ENCODE peak calls at places on chromosomes 6 and 20, in eight cellular contexts. G, M, F, T, A, B, W and R are unnamed samples.

GRCh38 chr6:134956032-134956431 is 6.1 kb upstream of the ALDH8A1 start:
- DNase-seq in G (no peak), M (no peak), F (no peak), T (no peak), A (peak), B (no peak), W (no peak), R (no peak)

GRCh38 chr6:20377623-20378265 is 23.9 kb upstream of the E2F3 start:
- DNase-seq in G (peak), M (peak), F (no peak), T (no peak), A (peak), B (no peak), W (no peak), R (no peak)

GRCh38 chr6:74357329-74357728 is 661.3 kb downstream of the CD109 start:
- DNase-seq in G (peak), M (no peak), F (no peak), T (no peak), A (no peak), B (no peak), W (no peak), R (no peak)

GRCh38 chr6:50030350-50030749 is 8.6 kb upstream of the DEFB110 start:
- DNase-seq in G (no peak), M (no peak), F (peak), T (no peak), A (no peak), B (no peak), W (no peak), R (no peak)

GRCh38 chr6:39756582-39756981 is 31.4 kb upstream of the KIF6 start:
- DNase-seq in G (no peak), M (no peak), F (no peak), T (no peak), A (no peak), B (no peak), W (no peak), R (no peak)

GRCh38 chr6:137798846-137799245 is 68.2 kb upstream of the TNFAIP3 start:
- DNase-seq in G (peak), M (no peak), F (no peak), T (no peak), A (peak), B (no peak), W (no peak), R (no peak)

GRCh38 chr6:69337301-69337700 is 459.5 kb downstream of the LMBRD1 start:
- DNase-seq in G (no peak), M (no peak), F (no peak), T (no peak), A (no peak), B (no peak), W (peak), R (no peak)

GRCh38 chr20:50848846-50849673 is 54.2 kb downstream of the BCAS4 start:
- DNase-seq in G (no peak), M (no peak), F (no peak), T (no peak), A (no peak), B (no peak), W (peak), R (peak)

GRCh38 chr6:93183513-93183912 is 235.8 kb downstream of the EPHA7 start:
- DNase-seq in G (no peak), M (no peak), F (no peak), T (no peak), A (no peak), B (no peak), W (no peak), R (no peak)

GRCh38 chr6:115221185-115221584 is 839.5 kb downstream of the FRK start:
- DNase-seq in G (no peak), M (no peak), F (no peak), T (no peak), A (no peak), B (no peak), W (no peak), R (no peak)

GRCh38 chr6:381742-382461 is 9.7 kb upstream of the IRF4 start:
- DNase-seq in G (no peak), M (no peak), F (peak), T (no peak), A (no peak), B (no peak), W (no peak), R (no peak)

GRCh38 chr6:10595731-10596664 is 74.8 kb downstream of the GCNT2 start:
- DNase-seq in G (peak), M (peak), F (no peak), T (no peak), A (no peak), B (no peak), W (no peak), R (no peak)

GRCh38 chr20:46157076-46157592 is 39.0 kb downstream of the CD40 start:
- DNase-seq in G (no peak), M (no peak), F (no peak), T (no peak), A (no peak), B (no peak), W (no peak), R (no peak)

GRCh38 chr6:116078945-116079344 is 18.3 kb upstream of the FRK start:
- DNase-seq in G (no peak), M (no peak), F (no peak), T (no peak), A (no peak), B (no peak), W (no peak), R (no peak)

GRCh38 chr6:19599813-19600464 is 237.2 kb upstream of the ID4 start:
- DNase-seq in G (no peak), M (no peak), F (no peak), T (no peak), A (no peak), B (no peak), W (no peak), R (no peak)

GRCh38 chr6:46208303-46208702 is 37.5 kb upstream of the ENPP5 start:
- DNase-seq in G (no peak), M (no peak), F (no peak), T (no peak), A (no peak), B (no peak), W (no peak), R (no peak)

GRCh38 chr6:2818593-2818992 is 23.1 kb downstream of the SERPINB1 start:
- DNase-seq in G (peak), M (no peak), F (no peak), T (peak), A (peak), B (no peak), W (no peak), R (no peak)

GRCh38 chr20:45987108-45987780 is 15.2 kb upstream of the ZNF335 start:
- DNase-seq in G (no peak), M (peak), F (peak), T (peak), A (peak), B (peak), W (peak), R (peak)

GRCh38 chr6:15184441-15184861 is 61.4 kb upstream of the JARID2 start:
- DNase-seq in G (no peak), M (no peak), F (no peak), T (no peak), A (peak), B (no peak), W (no peak), R (no peak)

GRCh38 chr20:57504411-57504810 is 20.5 kb downstream of the CTCFL start:
- DNase-seq in G (no peak), M (no peak), F (no peak), T (no peak), A (no peak), B (no peak), W (no peak), R (no peak)

GRCh38 chr6:13409991-13410390 is 77.4 kb downstream of the GFOD1 start:
- DNase-seq in G (peak), M (no peak), F (no peak), T (no peak), A (no peak), B (no peak), W (no peak), R (no peak)

GRCh38 chr6:11093065-11093590 is 506 bp upstream of the SMIM13 start:
- DNase-seq in G (peak), M (peak), F (peak), T (peak), A (peak), B (no peak), W (no peak), R (no peak)

GRCh38 chr6:158754738-158755137 is 64.4 kb downstream of the EZR start:
- DNase-seq in G (no peak), M (no peak), F (no peak), T (no peak), A (no peak), B (no peak), W (peak), R (no peak)

GRCh38 chr6:90993771-90994170 is 406.9 kb upstream of the MAP3K7 start:
- DNase-seq in G (no peak), M (no peak), F (no peak), T (no peak), A (no peak), B (no peak), W (no peak), R (no peak)

GRCh38 chr20:57849868-57850215 is 140.0 kb upstream of the PMEPA1 start:
- DNase-seq in G (no peak), M (no peak), F (no peak), T (no peak), A (no peak), B (no peak), W (no peak), R (no peak)

GRCh38 chr20:11041396-11041795 is 367.6 kb upstream of the JAG1 start:
- DNase-seq in G (peak), M (no peak), F (no peak), T (no peak), A (no peak), B (no peak), W (no peak), R (no peak)

GRCh38 chr6:14927398-14927797 is 318.5 kb upstream of the JARID2 start:
- DNase-seq in G (no peak), M (no peak), F (no peak), T (no peak), A (no peak), B (no peak), W (no peak), R (no peak)

GRCh38 chr20:40265872-40266533 is 423.0 kb downstream of the MAFB start:
- DNase-seq in G (peak), M (no peak), F (no peak), T (peak), A (peak), B (no peak), W (peak), R (peak)

GRCh38 chr6:5471637-5472430 is 210.5 kb downstream of the FARS2 start:
- DNase-seq in G (no peak), M (no peak), F (no peak), T (no peak), A (no peak), B (no peak), W (peak), R (no peak)

GRCh38 chr20:51573576-51574243 is 31.2 kb upstream of the NFATC2 start:
- DNase-seq in G (no peak), M (no peak), F (peak), T (no peak), A (no peak), B (peak), W (no peak), R (no peak)

GRCh38 chr20:40741507-40742106 is 52.6 kb upstream of the MAFB start:
- DNase-seq in G (peak), M (peak), F (no peak), T (peak), A (peak), B (peak), W (no peak), R (no peak)